ENCODE peak calls at places on chromosomes 5 and 9, in five cellular contexts. I, Z, J, V and F are unnamed samples.

GRCh38 chr9:133598978-133599377 is 10.2 kb downstream of the FAM163B start:
- DNase-seq in I (no peak), Z (no peak), J (no peak), V (peak), F (no peak)

GRCh38 chr9:135216666-135217431 is 129.4 kb downstream of the OLFM1 start:
- DNase-seq in I (no peak), Z (no peak), J (no peak), V (no peak), F (no peak)

GRCh38 chr9:36772449-36773370 is 200.0 kb downstream of the MELK start:
- DNase-seq in I (no peak), Z (no peak), J (no peak), V (no peak), F (no peak)

GRCh38 chr9:108550111-108550510 is 305.7 kb downstream of the ACTL7B start:
- DNase-seq in I (no peak), Z (no peak), J (no peak), V (no peak), F (no peak)

GRCh38 chr5:128684951-128685350 is 146.9 kb upstream of the FBN2 start:
- DNase-seq in I (no peak), Z (no peak), J (no peak), V (no peak), F (no peak)

GRCh38 chr5:2757563-2758311 is 6.3 kb upstream of the IRX2 start:
- DNase-seq in I (no peak), Z (no peak), J (no peak), V (no peak), F (no peak)

GRCh38 chr5:100110497-100110896 is 424.7 kb upstream of the FAM174A start:
- DNase-seq in I (no peak), Z (no peak), J (no peak), V (no peak), F (no peak)

GRCh38 chr5:131386779-131387178 is 122.9 kb downstream of the CDC42SE2 start:
- DNase-seq in I (no peak), Z (no peak), J (no peak), V (no peak), F (no peak)

GRCh38 chr5:158792186-158792585 is 307.5 kb downstream of the EBF1 start:
- DNase-seq in I (no peak), Z (no peak), J (no peak), V (no peak), F (no peak)

GRCh38 chr9:20300430-20301115 is 321.7 kb downstream of the MLLT3 start:
- DNase-seq in I (no peak), Z (no peak), J (no peak), V (no peak), F (no peak)

GRCh38 chr5:153630546-153630945 is 140.1 kb downstream of the GRIA1 start:
- DNase-seq in I (no peak), Z (no peak), J (no peak), V (no peak), F (no peak)

GRCh38 chr5:90047113-90047512 is 362.4 kb downstream of the CETN3 start:
- DNase-seq in I (no peak), Z (no peak), J (no peak), V (no peak), F (no peak)

DNA sequence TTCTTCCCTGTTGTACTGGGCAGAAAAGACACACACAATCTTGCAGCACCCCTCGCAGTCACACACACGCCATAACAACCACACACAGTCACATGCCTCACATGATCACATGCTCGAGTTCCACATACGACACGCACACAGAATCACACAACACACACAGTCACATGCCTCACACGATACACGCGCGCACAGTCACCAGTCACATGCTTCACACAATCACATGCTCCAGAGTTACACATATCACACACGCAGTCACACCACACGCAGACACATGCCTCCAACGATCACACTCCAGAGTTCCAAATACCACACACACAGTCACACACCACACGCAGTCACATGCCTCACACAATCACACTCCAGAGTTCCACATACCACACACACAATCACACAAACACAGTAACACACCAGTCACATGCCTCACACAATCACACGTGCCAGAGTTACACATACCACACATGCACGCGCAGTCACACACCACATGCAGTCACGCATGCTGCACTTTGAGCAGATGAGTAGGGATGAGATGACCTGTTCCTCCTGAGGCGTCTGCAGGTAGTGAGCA is 49.0 kb upstream of the LRRC14B start:
- DNase-seq in I (no peak), Z (no peak), J (no peak), V (no peak), F (no peak)
- TF ChIP-seq CTCF in I (no peak), Z (no peak), J (no peak), V (no peak), F (no peak)

DNA sequence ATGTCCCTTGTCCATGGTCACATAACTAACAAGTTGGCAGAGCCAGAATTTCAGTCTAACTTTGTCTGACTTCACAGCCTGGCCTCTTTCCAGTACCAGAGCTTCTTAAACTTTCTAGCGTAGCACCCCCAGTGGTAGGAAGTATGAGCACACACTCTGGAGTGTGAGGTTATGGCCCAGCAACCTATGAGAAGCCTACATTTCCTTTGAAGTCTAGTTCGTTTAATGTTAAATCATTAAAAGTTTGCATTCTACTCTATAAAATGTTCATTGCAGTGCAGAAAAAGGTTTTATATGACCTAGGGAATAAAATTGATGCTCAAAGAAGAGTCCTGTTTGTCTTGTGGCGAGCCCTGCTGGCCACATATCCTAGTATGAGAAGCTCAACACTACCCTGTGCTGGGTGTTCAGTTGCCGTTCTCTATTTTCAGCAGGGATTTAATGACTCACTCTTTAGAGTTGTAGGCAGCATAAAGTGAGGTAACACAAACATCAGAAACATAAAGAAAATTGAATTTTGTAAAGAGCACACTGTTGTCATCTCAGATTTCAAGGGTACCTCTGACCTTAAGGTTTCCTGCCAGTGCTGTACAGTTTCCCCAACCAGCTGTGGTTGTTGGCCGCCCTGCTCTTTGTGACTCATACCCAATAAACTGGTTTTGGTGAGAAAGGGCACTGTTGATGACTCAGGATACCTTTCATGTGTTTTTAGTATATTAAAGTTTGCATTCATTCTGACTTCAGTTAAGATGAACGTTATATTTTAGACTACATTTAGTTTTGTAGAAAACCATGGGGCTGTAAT is 14.3 kb downstream of the MCCC2 start:
- DNase-seq in I (peak), Z (peak), J (no peak), V (no peak), F (peak)
- TF ChIP-seq CTCF in I (peak), Z (peak), J (peak), V (peak), F (peak)

GRCh38 chr9:18202924-18203323 is 271.0 kb upstream of the ADAMTSL1 start:
- DNase-seq in I (no peak), Z (no peak), J (no peak), V (no peak), F (no peak)

GRCh38 chr9:18207735-18208134 is 266.2 kb upstream of the ADAMTSL1 start:
- DNase-seq in I (no peak), Z (no peak), J (no peak), V (no peak), F (no peak)

GRCh38 chr9:18208166-18209059 is 265.5 kb upstream of the ADAMTSL1 start:
- DNase-seq in I (no peak), Z (no peak), J (no peak), V (peak), F (no peak)
- TF ChIP-seq CTCF in I (peak), Z (no peak), J (peak), V (peak), F (no peak)

GRCh38 chr5:52007230-52007858 is 624.1 kb downstream of the ISL1 start:
- DNase-seq in I (peak), Z (no peak), J (no peak), V (no peak), F (no peak)
- TF ChIP-seq CTCF in I (peak), Z (no peak), J (peak), V (peak), F (no peak)

GRCh38 chr5:77987331-77987730 is 211.2 kb upstream of the TBCA start:
- DNase-seq in I (no peak), Z (no peak), J (no peak), V (no peak), F (no peak)

GRCh38 chr5:77987988-77988387 is 211.8 kb upstream of the TBCA start:
- DNase-seq in I (no peak), Z (no peak), J (no peak), V (no peak), F (no peak)

GRCh38 chr5:77985247-77985646 is 209.1 kb upstream of the TBCA start:
- DNase-seq in I (no peak), Z (no peak), J (no peak), V (no peak), F (no peak)

GRCh38 chr5:77984587-77984986 is 208.4 kb upstream of the TBCA start:
- DNase-seq in I (no peak), Z (no peak), J (no peak), V (no peak), F (no peak)

GRCh38 chr5:77986261-77986660 is 210.1 kb upstream of the TBCA start:
- DNase-seq in I (no peak), Z (no peak), J (no peak), V (no peak), F (no peak)
- TF ChIP-seq CTCF in I (peak), Z (no peak), J (no peak), V (no peak), F (no peak)

GRCh38 chr9:1941989-1942388 is 73.2 kb upstream of the SMARCA2 start:
- DNase-seq in I (no peak), Z (no peak), J (no peak), V (no peak), F (no peak)
- TF ChIP-seq CTCF in I (peak), Z (no peak), J (no peak), V (no peak), F (no peak)

GRCh38 chr5:51961154-51961562 is 577.9 kb downstream of the ISL1 start:
- DNase-seq in I (no peak), Z (no peak), J (no peak), V (no peak), F (no peak)
- TF ChIP-seq CTCF in I (no peak), Z (no peak), J (no peak), V (no peak), F (no peak)

GRCh38 chr9:137295313-137296213 is 6.5 kb downstream of the NRARP start:
- DNase-seq in I (no peak), Z (peak), J (no peak), V (peak), F (peak)

GRCh38 chr9:137296214-137297059 is 5.6 kb downstream of the NRARP start:
- DNase-seq in I (no peak), Z (no peak), J (peak), V (peak), F (no peak)

GRCh38 chr9:137293482-137294090 is 8.5 kb downstream of the NRARP start:
- DNase-seq in I (no peak), Z (no peak), J (no peak), V (peak), F (no peak)

GRCh38 chr9:137294091-137294683 is 7.9 kb downstream of the NRARP start:
- DNase-seq in I (peak), Z (no peak), J (no peak), V (no peak), F (no peak)

GRCh38 chr9:137294684-137295312 is 7.3 kb downstream of the NRARP start:
- DNase-seq in I (no peak), Z (no peak), J (no peak), V (peak), F (no peak)
- TF ChIP-seq CTCF in I (peak), Z (no peak), J (peak), V (no peak), F (no peak)